ENCODE peak calls at places on chromosomes 11 and 22, in eight cellular contexts. B, M, R, Q, U, F, S and G are unnamed samples.
A peak's percentile ranks its signal among the peaks of the same experiment; 100 is the strongest.

GRCh38 chr22:42670921-42671709 is 21.9 kb upstream of the CYB5R3 start:
- DNase-seq in Q (no peak), F (no peak), S (no peak), U (no peak), R (no peak), B (no peak), M (no peak), G (no peak)

GRCh38 chr22:45621836-45622600 is 49.6 kb upstream of the ATXN10 start:
- DNase-seq in M (no peak), S (no peak), F (peak; percentile 23), Q (peak; percentile 41), B (no peak), U (no peak), R (no peak), G (no peak)

GRCh38 chr11:10975287-10975721 is 117.5 kb upstream of the ZBED5 start:
- DNase-seq in R (no peak), F (no peak), S (no peak), U (no peak), B (no peak), Q (no peak), M (no peak), G (no peak)

GRCh38 chr11:104556606-104557301 is 341.5 kb downstream of the CASP12 start:
- DNase-seq in F (no peak), R (no peak), B (no peak), U (no peak), M (no peak), Q (no peak), S (no peak), G (no peak)

GRCh38 chr11:85582111-85582510 is 45.0 kb downstream of the DLG2 start:
- DNase-seq in R (no peak), B (no peak), S (no peak), Q (no peak), U (no peak), F (no peak), M (no peak), G (no peak)

GRCh38 chr11:95764267-95764898 is 25.2 kb downstream of the FAM76B start:
- DNase-seq in S (no peak), R (no peak), U (no peak), F (no peak), B (peak; percentile 67), Q (no peak), M (no peak), G (no peak)

GRCh38 chr11:57566564-57567209 is 785 bp downstream of the UBE2L6 start:
- DNase-seq in U (no peak), M (no peak), F (no peak), B (no peak), S (no peak), R (no peak), Q (no peak), G (no peak)

GRCh38 chr22:29044657-29045176 is 16.9 kb downstream of the C22orf31 start:
- DNase-seq in M (no peak), Q (no peak), F (no peak), S (no peak), B (peak; percentile 87), U (no peak), R (no peak), G (no peak)

GRCh38 chr11:120457996-120458395 is 53.6 kb upstream of the GRIK4 start:
- DNase-seq in S (no peak), B (no peak), F (no peak), Q (no peak), U (no peak), M (no peak), R (no peak), G (no peak)

GRCh38 chr11:88231894-88232482 is 56.7 kb upstream of the RAB38 start:
- DNase-seq in B (peak; percentile 40), S (no peak), Q (no peak), R (peak; percentile 5), U (no peak), M (no peak), F (no peak), G (no peak)

GRCh38 chr11:848380-848931 is 5.8 kb downstream of the TSPAN4 start:
- DNase-seq in R (peak; percentile 68), M (peak; percentile 74), S (no peak), B (no peak), U (peak; percentile 62), F (peak; percentile 75), Q (peak; percentile 83), G (no peak)

GRCh38 chr11:27933992-27934829 is 173.7 kb downstream of the KIF18A start:
- DNase-seq in R (peak; percentile 4), S (no peak), U (no peak), F (no peak), Q (no peak), B (peak; percentile 99), M (no peak), G (no peak)

GRCh38 chr11:61980783-61981541 is 13.5 kb upstream of the FTH1 start:
- DNase-seq in F (peak; percentile 51), S (no peak), R (no peak), M (no peak), U (no peak), B (no peak), Q (no peak), G (no peak)
- TF ChIP-seq CTCF in F (no peak), S (no peak), R (no peak), M (no peak), U (no peak), B (no peak), Q (no peak), G (no peak)

DNA sequence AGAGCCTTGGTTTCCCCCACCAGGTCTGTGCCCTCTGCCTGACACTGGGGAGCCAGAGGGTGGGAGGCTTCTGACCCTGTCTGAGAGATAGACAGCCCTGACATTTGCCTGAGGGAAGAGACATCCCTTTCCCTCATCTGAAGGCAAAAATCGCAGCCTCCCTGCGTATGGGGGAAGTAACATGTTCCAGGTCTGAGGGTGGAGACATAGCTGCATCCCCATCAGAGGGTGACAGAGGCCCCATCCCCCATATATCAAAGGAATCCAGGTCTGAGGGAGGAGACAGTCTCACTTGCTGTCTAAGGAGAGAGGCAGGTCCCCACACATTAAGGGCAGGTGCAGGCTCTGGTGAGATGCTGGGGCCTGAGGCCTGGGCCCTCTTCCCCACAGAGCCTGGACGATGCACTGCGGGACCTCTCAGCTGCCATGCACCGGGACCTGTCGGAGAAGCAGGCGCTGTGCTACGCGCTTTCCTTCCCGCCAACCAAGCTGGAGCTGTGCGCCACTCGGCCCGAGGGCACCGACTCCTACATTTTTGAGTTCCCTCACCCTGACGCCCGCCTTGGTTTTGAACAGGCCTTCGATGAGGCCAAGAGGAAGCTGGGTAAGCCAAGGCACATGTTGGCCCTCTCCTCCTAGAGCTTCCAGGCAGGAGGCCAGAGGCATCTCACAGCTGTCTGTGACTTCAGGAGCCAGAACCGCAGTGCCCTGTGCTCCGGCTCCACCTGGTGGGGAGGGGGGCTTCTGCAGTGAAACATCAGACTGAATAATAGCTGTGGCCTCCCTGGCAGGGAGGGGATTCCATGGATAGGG is 16.1 kb upstream of the RELT start:
- DNase-seq in R (peak; percentile 45), M (peak; percentile 76), S (no peak), Q (no peak), F (no peak), B (peak; percentile 49), U (no peak), G (no peak)
- TF ChIP-seq CTCF in R (peak; percentile 35), M (peak; percentile 59), S (no peak), Q (no peak), F (no peak), B (peak; percentile 43), U (peak; percentile 14), G (peak; percentile 30)

DNA sequence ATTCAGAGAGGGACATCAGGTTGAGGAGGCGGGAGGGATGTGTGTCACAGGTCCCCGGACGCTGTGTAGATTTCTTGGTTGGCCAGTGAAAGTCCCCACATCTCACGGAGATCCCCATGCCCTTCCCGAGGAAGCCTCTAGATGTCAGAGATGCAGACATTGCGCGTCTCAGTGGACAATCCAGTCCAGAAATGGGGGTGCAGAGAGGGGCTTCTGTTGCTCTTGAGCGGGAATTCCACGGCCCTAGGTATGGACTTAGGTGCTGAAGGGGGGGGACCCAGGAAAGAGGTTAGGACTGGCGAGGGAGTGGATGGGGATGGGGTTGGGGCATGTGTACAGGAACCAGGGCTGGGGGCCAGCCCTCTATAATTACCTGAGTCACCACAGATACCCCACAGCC is 7.0 kb downstream of the THY1 start:
- DNase-seq in U (no peak), F (no peak), Q (no peak), R (no peak), S (no peak), M (no peak), B (no peak), G (no peak)
- TF ChIP-seq CTCF in U (no peak), F (no peak), Q (no peak), R (no peak), S (no peak), M (no peak), B (no peak), G (no peak)

GRCh38 chr11:75349540-75350116 is 1.8 kb downstream of the ARRB1 start:
- DNase-seq in B (no peak), U (no peak), F (peak; percentile 58), R (no peak), S (no peak), Q (no peak), M (no peak), G (peak; percentile 78)

GRCh38 chr11:75350122-75350742 is 1.2 kb downstream of the ARRB1 start:
- DNase-seq in M (no peak), F (no peak), R (no peak), B (no peak), S (no peak), Q (no peak), U (no peak), G (no peak)

GRCh38 chr11:75351541-75352416 is at the start of gene ARRB1:
- DNase-seq in F (peak; percentile 90), B (no peak), S (no peak), U (peak; percentile 65), M (peak; percentile 74), R (peak; percentile 79), Q (peak; percentile 88), G (peak; percentile 64)

GRCh38 chr11:75352417-75353206 is 1.2 kb upstream of the ARRB1 start:
- DNase-seq in U (no peak), F (no peak), R (no peak), M (no peak), B (no peak), Q (peak; percentile 70), S (no peak), G (peak; percentile 77)

DNA sequence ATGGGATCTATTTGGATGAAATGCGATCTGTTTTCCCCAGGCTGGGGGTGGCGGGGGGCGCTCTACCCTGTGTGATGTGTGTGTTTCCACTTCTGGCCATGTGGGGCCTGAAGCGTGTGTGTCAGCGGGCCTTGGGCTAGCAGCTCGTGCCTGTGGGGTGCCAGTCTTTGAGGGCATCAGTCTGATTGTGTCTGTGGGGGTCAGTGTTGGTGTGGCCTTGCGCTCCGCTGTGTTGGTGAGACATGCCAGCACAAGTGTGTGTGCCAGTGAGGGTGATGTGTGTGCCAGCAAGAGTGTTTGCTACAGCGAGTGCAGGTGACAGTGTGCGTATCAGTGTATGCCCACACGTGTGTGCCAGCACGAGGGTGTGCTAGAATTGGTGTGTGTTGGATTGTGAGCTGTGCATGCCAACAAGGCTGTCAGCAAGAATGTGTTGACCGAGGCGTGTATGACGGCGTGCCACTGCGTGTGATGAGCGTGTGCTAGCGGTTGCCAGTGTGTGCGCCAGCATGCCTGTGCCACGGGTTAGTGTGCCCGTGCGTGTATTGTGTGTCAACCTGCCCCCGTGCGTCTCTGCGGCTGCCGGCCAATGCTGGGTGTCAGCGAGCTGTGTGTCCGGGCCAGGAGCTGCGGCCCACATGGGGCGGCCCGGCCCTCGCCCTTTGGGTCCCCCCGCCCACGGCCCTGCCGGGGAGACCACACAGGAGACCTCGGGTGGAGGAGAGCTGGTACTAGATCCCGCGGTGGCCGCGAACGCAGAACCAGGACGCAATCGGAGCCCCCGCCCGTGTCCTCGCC is 519 bp downstream of the ARRB1 start:
- DNase-seq in M (peak; percentile 38), S (peak; percentile 31), U (peak; percentile 62), B (peak; percentile 46), F (peak; percentile 77), R (peak; percentile 40), Q (peak; percentile 75), G (peak; percentile 62)
- TF ChIP-seq CTCF in M (no peak), S (no peak), U (peak; percentile 17), B (peak; percentile 8), F (no peak), R (no peak), Q (no peak), G (peak; percentile 20)

GRCh38 chr11:17460406-17460805 is 16.2 kb downstream of the ABCC8 start:
- DNase-seq in S (no peak), B (no peak), M (no peak), Q (no peak), U (no peak), R (no peak), F (no peak), G (no peak)
- TF ChIP-seq CTCF in S (no peak), B (no peak), M (no peak), Q (no peak), U (no peak), R (no peak), F (no peak), G (no peak)